ENCODE peak calls at places on chromosome 4, in ten cellular contexts. Q is GM23248, O is stomach, E is HCT116, R is testis, N is A549, D is RWPE2, L is thoracic aorta, M is psoas muscle, J is kidney. A is an unnamed sample. For H3K4me1, the result is how much of the 10 kb centered on the place peaks cover.

GRCh38 chr4:159543831-159544230 is 441.0 kb downstream of the RAPGEF2 start:
- DNase-seq in R (no peak), E (no peak), J (no peak), M (no peak), Q (no peak), L (no peak), D (no peak), O (no peak), N (no peak), A (no peak)

GRCh38 chr4:88897180-88897579 is 159.8 kb downstream of the FAM13A start:
- DNase-seq in O (no peak), E (no peak), D (no peak), J (no peak), R (no peak), L (no peak), M (no peak), N (no peak), Q (peak), A (no peak)

GRCh38 chr4:76546282-76547166 is 111.5 kb downstream of the SHROOM3 start:
- DNase-seq in D (no peak), E (no peak), M (no peak), J (peak), O (peak), N (no peak), L (peak), R (no peak), Q (peak), A (no peak)

GRCh38 chr4:73275318-73275654 is 16.7 kb upstream of the ANKRD17 start:
- DNase-seq in Q (no peak), N (no peak), O (no peak), R (no peak), M (no peak), J (no peak), E (no peak), D (no peak), L (no peak), A (no peak)

GRCh38 chr4:168411318-168412150 is 68.8 kb downstream of the DDX60L start:
- DNase-seq in R (no peak), O (no peak), N (no peak), L (no peak), E (no peak), M (no peak), Q (no peak), J (no peak), D (no peak), A (no peak)

GRCh38 chr4:168585168-168586091 is 88.6 kb downstream of the PALLD start:
- DNase-seq in R (peak), O (peak), M (peak), E (peak), N (peak), J (peak), L (peak), D (peak), Q (peak), A (no peak)

GRCh38 chr4:15695764-15696163 is 7.1 kb upstream of the BST1 start:
- DNase-seq in O (no peak), Q (no peak), E (no peak), D (no peak), M (no peak), L (no peak), N (no peak), R (no peak), J (no peak), A (no peak)

GRCh38 chr4:49063670-49064069 is 77.6 kb downstream of the CWH43 start:
- DNase-seq in D (no peak), M (no peak), J (no peak), E (no peak), R (no peak), O (no peak), L (no peak), N (no peak), Q (peak), A (no peak)

GRCh38 chr4:98903963-98904362 is 25.0 kb downstream of the EIF4E start:
- DNase-seq in Q (no peak), L (no peak), D (no peak), O (no peak), J (no peak), N (no peak), M (no peak), R (no peak), E (no peak), A (no peak)

GRCh38 chr4:186304816-186305520 is 39.0 kb downstream of the F11 start:
- DNase-seq in O (no peak), L (no peak), J (no peak), R (no peak), D (no peak), E (no peak), Q (peak), M (no peak), N (no peak), A (no peak)

GRCh38 chr4:137994858-137995257 is 247.3 kb downstream of the SLC7A11 start:
- DNase-seq in E (no peak), J (no peak), O (no peak), D (no peak), L (no peak), R (no peak), Q (peak), N (no peak), M (no peak), A (no peak)

GRCh38 chr4:148764720-148765119 is 322.5 kb upstream of the NR3C2 start:
- DNase-seq in O (no peak), L (no peak), E (no peak), D (no peak), N (no peak), Q (no peak), R (no peak), M (no peak), J (no peak), A (no peak)

GRCh38 chr4:52874948-52875347 is 12.8 kb downstream of the RASL11B start:
- DNase-seq in O (no peak), N (no peak), E (no peak), J (no peak), Q (no peak), R (no peak), L (no peak), M (no peak), D (no peak), A (no peak)

GRCh38 chr4:60757986-60758385 is 442.1 kb upstream of the ADGRL3 start:
- DNase-seq in Q (no peak), J (no peak), L (no peak), E (no peak), R (no peak), N (no peak), M (no peak), O (no peak), D (no peak), A (no peak)

GRCh38 chr4:44257461-44257860 is 191.1 kb downstream of the KCTD8 start:
- DNase-seq in E (no peak), R (no peak), J (no peak), N (no peak), L (no peak), M (no peak), D (no peak), O (no peak), Q (no peak), A (no peak)

GRCh38 chr4:45925809-45926208 is 198.0 kb downstream of the GABRG1 start:
- DNase-seq in D (no peak), E (no peak), Q (no peak), J (no peak), L (no peak), O (no peak), N (no peak), R (no peak), M (no peak), A (no peak)

GRCh38 chr4:17368408-17368807 is 143.5 kb downstream of the QDPR start:
- DNase-seq in L (no peak), O (no peak), M (no peak), J (no peak), R (no peak), N (no peak), D (no peak), Q (peak), E (no peak), A (no peak)
- H3K4me1 ChIP-seq in L (under half), O (under half), M (under half), J (under half), R (under half), N (under half), D (under half), Q (under half), E (under half), A (under half)

GRCh38 chr4:131427000-131427399 is 1722.1 kb upstream of the PCDH10 start:
- DNase-seq in J (no peak), N (no peak), L (no peak), D (no peak), E (no peak), O (no peak), R (no peak), Q (no peak), M (no peak), A (no peak)
- H3K27ac ChIP-seq in J (no peak), N (no peak), L (no peak), D (no peak), E (no peak), O (no peak), R (no peak), Q (no peak), M (no peak), A (no peak)

DNA sequence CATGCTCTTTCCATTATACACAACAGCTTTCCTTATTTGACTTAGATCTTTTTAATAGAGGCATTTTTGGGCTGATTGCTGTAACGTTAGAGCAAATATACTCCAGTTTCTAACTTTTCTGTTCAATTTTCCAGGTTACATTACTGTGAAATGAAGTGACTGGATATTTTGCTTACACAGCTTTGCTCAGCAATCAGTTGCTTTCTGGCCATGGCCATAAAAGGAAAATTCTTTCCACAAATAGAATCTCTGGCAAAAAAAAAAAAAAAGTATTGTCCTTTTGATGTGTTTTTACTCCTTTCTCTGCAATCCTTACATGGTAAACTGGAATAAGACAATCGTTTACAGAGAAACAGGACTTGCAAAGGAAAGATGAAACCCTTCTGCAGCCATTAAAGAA is 146.3 kb downstream of the PCDH7 start:
- DNase-seq in L (no peak), R (no peak), D (no peak), M (no peak), O (no peak), J (no peak), N (no peak), Q (no peak), E (no peak), A (no peak)
- H3K4me3 ChIP-seq in L (peak), R (no peak), D (no peak), M (no peak), O (no peak), J (no peak), N (no peak), Q (no peak), E (no peak), A (no peak)

GRCh38 chr4:173937871-173938270 is 345.6 kb downstream of the FBXO8 start:
- DNase-seq in M (no peak), R (no peak), O (no peak), L (no peak), D (no peak), N (no peak), Q (peak), E (no peak), J (no peak), A (no peak)
- H3K4me1 ChIP-seq in M (under half), R (under half), O (under half), L (under half), D (under half), N (under half), Q (under half), E (under half), J (under half), A (under half)

GRCh38 chr4:146267826-146268225 is 53.5 kb downstream of the REELD1 start:
- DNase-seq in D (no peak), Q (no peak), O (no peak), J (no peak), R (peak), M (no peak), E (no peak), L (no peak), N (no peak), A (no peak)
- H3K27ac ChIP-seq in D (no peak), Q (no peak), O (no peak), J (no peak), R (no peak), M (no peak), E (no peak), L (no peak), N (no peak), A (no peak)